ENCODE peak calls at places on chromosomes 11 and 22, in five cellular contexts. J, I, B, S and X are unnamed samples.

GRCh38 chr11:77819921-77820564 is 479 bp downstream of the RSF1 start:
- DNase-seq in S (no peak), B (no peak), J (peak), I (no peak), X (peak)

GRCh38 chr11:101738494-101738893 is 154.7 kb upstream of the TRPC6 start:
- DNase-seq in S (peak), I (peak), B (no peak), J (no peak), X (no peak)

GRCh38 chr11:44570411-44571155 is 5.1 kb downstream of the CD82 start:
- DNase-seq in B (no peak), J (peak), S (no peak), I (no peak), X (no peak)

GRCh38 chr11:69906453-69906907 is 87.3 kb upstream of the FGF3 start:
- DNase-seq in J (no peak), S (no peak), I (no peak), B (no peak), X (no peak)

GRCh38 chr11:111635706-111636045 is 33.4 kb downstream of the SIK2 start:
- DNase-seq in I (peak), B (no peak), S (peak), J (peak), X (no peak)

GRCh38 chr11:102868359-102868758 is 6.4 kb downstream of the MMP12 start:
- DNase-seq in B (no peak), J (no peak), I (no peak), S (no peak), X (no peak)

GRCh38 chr11:45289369-45289768 is 3.2 kb upstream of the SYT13 start:
- DNase-seq in S (no peak), I (no peak), B (no peak), J (no peak), X (no peak)

GRCh38 chr22:21591695-21592094 is 24.2 kb downstream of the UBE2L3 start:
- DNase-seq in B (no peak), S (no peak), J (peak), I (no peak), X (no peak)

GRCh38 chr11:122192634-122193245 is 76.7 kb upstream of the BLID start:
- DNase-seq in I (no peak), S (no peak), J (no peak), B (no peak), X (no peak)

GRCh38 chr11:121582296-121582695 is 129.5 kb upstream of the SORL1-AS1 start:
- DNase-seq in I (no peak), S (no peak), J (no peak), B (no peak), X (no peak)

GRCh38 chr11:7749456-7749855 is 43.2 kb upstream of the OVCH2 start:
- DNase-seq in B (no peak), I (no peak), S (no peak), J (no peak), X (no peak)

GRCh38 chr22:19109198-19110063 is 12.8 kb downstream of the DGCR2 start:
- DNase-seq in B (no peak), J (no peak), I (no peak), S (no peak), X (no peak)

GRCh38 chr11:100889758-100890157 is 202.7 kb downstream of the ARHGAP42 start:
- DNase-seq in I (no peak), B (no peak), S (no peak), J (no peak), X (no peak)